ENCODE peak calls at places on chromosomes 3 and 15, in five cellular contexts. One of them, this sample, is unnamed. For H3K4me1, the result is how much of the 10 kb centered on the place peaks cover.

GRCh38 chr15:88288206-88288605 is 31.7 kb upstream of the NTRK3 start:
- DNase-seq in cardiac muscle cell: no peak
- DNase-seq in heart left ventricle: no peak
- DNase-seq in left ventricle myocardium inferior: no peak
- DNase-seq in ovary: no peak
- DNase-seq in this sample: no peak

GRCh38 chr15:74134387-74135027 is 4.1 kb downstream of the ISLR2 start:
- DNase-seq in ovary: no peak
- DNase-seq in heart left ventricle: peak
- DNase-seq in cardiac muscle cell: no peak
- DNase-seq in left ventricle myocardium inferior: no peak
- DNase-seq in this sample: no peak

GRCh38 chr15:27527490-27528067 is 556.6 kb downstream of the GABRG3 start:
- DNase-seq in heart left ventricle: no peak
- DNase-seq in left ventricle myocardium inferior: no peak
- DNase-seq in cardiac muscle cell: no peak
- DNase-seq in ovary: no peak
- DNase-seq in this sample: no peak

GRCh38 chr3:4409415-4409814 is 57.7 kb downstream of the SUMF1 start:
- DNase-seq in left ventricle myocardium inferior: no peak
- DNase-seq in heart left ventricle: no peak
- DNase-seq in cardiac muscle cell: no peak
- DNase-seq in ovary: no peak
- DNase-seq in this sample: no peak

GRCh38 chr3:41200669-41201021 is 1.3 kb downstream of the CTNNB1 start:
- DNase-seq in ovary: no peak
- DNase-seq in heart left ventricle: no peak
- DNase-seq in cardiac muscle cell: peak
- DNase-seq in left ventricle myocardium inferior: no peak
- DNase-seq in this sample: peak

GRCh38 chr3:136862611-136862951 is 573 bp downstream of the NCK1 start:
- DNase-seq in left ventricle myocardium inferior: peak
- DNase-seq in cardiac muscle cell: peak
- DNase-seq in ovary: peak
- DNase-seq in heart left ventricle: peak
- DNase-seq in this sample: peak

GRCh38 chr3:139944256-139944910 is 9.4 kb downstream of the CLSTN2 start:
- DNase-seq in heart left ventricle: peak
- DNase-seq in cardiac muscle cell: no peak
- DNase-seq in ovary: no peak
- DNase-seq in left ventricle myocardium inferior: no peak
- DNase-seq in this sample: no peak

GRCh38 chr15:91655891-91656290 is 197.6 kb upstream of the SLCO3A1 start:
- DNase-seq in cardiac muscle cell: no peak
- DNase-seq in ovary: no peak
- DNase-seq in heart left ventricle: no peak
- DNase-seq in left ventricle myocardium inferior: no peak
- DNase-seq in this sample: no peak

GRCh38 chr3:71305246-71306206 is 278.0 kb downstream of the FOXP1 start:
- DNase-seq in cardiac muscle cell: peak
- DNase-seq in ovary: peak
- DNase-seq in left ventricle myocardium inferior: peak
- DNase-seq in heart left ventricle: peak
- DNase-seq in this sample: peak

GRCh38 chr3:10357592-10358308 is 36.8 kb upstream of the SEC13 start:
- DNase-seq in ovary: no peak
- DNase-seq in cardiac muscle cell: peak
- DNase-seq in left ventricle myocardium inferior: no peak
- DNase-seq in heart left ventricle: peak
- DNase-seq in this sample: no peak

GRCh38 chr3:99638244-99638948 is at the start of gene COL8A1:
- DNase-seq in cardiac muscle cell: peak
- DNase-seq in heart left ventricle: peak
- DNase-seq in left ventricle myocardium inferior: peak
- DNase-seq in ovary: peak
- DNase-seq in this sample: peak

GRCh38 chr3:152574461-152575079 is 260.4 kb upstream of the P2RY1 start:
- DNase-seq in left ventricle myocardium inferior: peak
- DNase-seq in heart left ventricle: peak
- DNase-seq in ovary: peak
- DNase-seq in cardiac muscle cell: peak
- DNase-seq in this sample: no peak

GRCh38 chr3:166902374-166902773 is 477.7 kb downstream of the ZBBX start:
- DNase-seq in ovary: no peak
- DNase-seq in heart left ventricle: no peak
- DNase-seq in left ventricle myocardium inferior: no peak
- DNase-seq in cardiac muscle cell: no peak
- DNase-seq in this sample: no peak

GRCh38 chr3:139564290-139564861 is 24.8 kb upstream of the RBP1 start:
- DNase-seq in heart left ventricle: no peak
- DNase-seq in ovary: no peak
- DNase-seq in cardiac muscle cell: peak
- DNase-seq in left ventricle myocardium inferior: no peak
- DNase-seq in this sample: peak

GRCh38 chr3:66489577-66489976 is 11.2 kb downstream of the LRIG1 start:
- DNase-seq in heart left ventricle: no peak
- DNase-seq in cardiac muscle cell: no peak
- DNase-seq in ovary: no peak
- DNase-seq in left ventricle myocardium inferior: no peak
- DNase-seq in this sample: no peak

GRCh38 chr3:187773963-187774789 is 28.9 kb upstream of the BCL6 start:
- DNase-seq in heart left ventricle: no peak
- DNase-seq in left ventricle myocardium inferior: no peak
- DNase-seq in ovary: no peak
- DNase-seq in cardiac muscle cell: no peak
- DNase-seq in this sample: no peak

GRCh38 chr15:89967892-89968291 is 33.2 kb upstream of the ZNF710 start:
- DNase-seq in cardiac muscle cell: no peak
- DNase-seq in left ventricle myocardium inferior: no peak
- DNase-seq in ovary: no peak
- DNase-seq in heart left ventricle: no peak
- DNase-seq in this sample: no peak

GRCh38 chr15:80554526-80554925 is 140.6 kb upstream of the ABHD17C start:
- DNase-seq in ovary: no peak
- DNase-seq in left ventricle myocardium inferior: no peak
- DNase-seq in cardiac muscle cell: no peak
- DNase-seq in heart left ventricle: no peak
- DNase-seq in this sample: no peak

GRCh38 chr3:108818404-108818803 is 4.2 kb upstream of the TRAT1 start:
- DNase-seq in ovary: no peak
- DNase-seq in cardiac muscle cell: peak
- DNase-seq in heart left ventricle: no peak
- DNase-seq in left ventricle myocardium inferior: no peak
- DNase-seq in this sample: peak

GRCh38 chr15:65730560-65731172 is 61.4 kb downstream of the DENND4A start:
- DNase-seq in cardiac muscle cell: peak
- DNase-seq in left ventricle myocardium inferior: no peak
- DNase-seq in heart left ventricle: no peak
- DNase-seq in ovary: no peak
- DNase-seq in this sample: no peak

DNA sequence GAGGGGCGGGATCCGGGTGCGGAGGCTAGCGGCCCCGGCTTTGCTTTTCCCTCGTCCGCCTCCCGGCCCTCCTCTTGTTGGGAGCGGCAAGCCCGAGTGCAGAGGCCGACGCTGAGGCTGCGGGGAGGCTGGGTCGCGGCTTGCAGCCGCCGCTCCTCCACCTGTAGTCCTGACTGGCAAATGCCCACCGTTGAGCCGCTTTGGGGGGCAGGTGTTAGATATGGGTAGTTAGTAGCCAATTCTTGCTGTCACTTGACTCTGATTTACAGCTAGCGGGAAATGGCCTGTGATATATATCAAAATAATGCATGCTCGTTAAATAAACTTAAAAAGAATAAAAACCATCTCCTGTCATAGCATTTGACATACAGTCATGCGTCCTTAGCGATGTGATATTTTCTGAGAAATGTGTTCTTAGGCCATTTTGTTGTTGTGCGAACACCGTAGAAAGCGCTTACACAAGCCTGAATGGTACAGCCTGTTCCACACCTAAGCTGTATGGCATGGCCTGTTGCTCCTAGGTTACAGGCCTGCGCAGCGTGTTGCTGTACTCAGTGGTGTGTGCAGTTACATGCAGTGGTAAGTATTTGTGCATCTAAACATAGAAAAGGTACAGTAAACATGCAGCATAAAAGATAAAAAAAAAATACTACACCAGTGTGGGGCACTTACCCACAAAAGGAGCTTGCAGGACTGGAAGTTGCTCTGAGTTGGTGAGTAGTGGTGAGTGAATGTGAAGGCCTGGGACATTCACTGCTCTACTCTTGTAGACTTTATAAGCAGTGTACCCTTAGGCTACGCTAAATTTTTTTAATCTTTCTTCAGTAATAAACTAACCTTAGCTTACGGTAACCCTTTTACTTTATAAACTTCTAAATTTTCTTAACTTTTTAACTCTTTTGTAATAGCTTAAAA is 873 bp downstream of the CAPN7 start:
- DNase-seq in ovary: peak
- DNase-seq in cardiac muscle cell: peak
- DNase-seq in left ventricle myocardium inferior: peak
- DNase-seq in heart left ventricle: peak
- DNase-seq in this sample: peak
- H3K4me1 ChIP-seq in ovary: under half
- H3K4me1 ChIP-seq in cardiac muscle cell: under half
- H3K4me1 ChIP-seq in left ventricle myocardium inferior: half or more
- H3K4me1 ChIP-seq in heart left ventricle: under half
- H3K4me1 ChIP-seq in this sample: under half

GRCh38 chr3:51814034-51814433 is 35.0 kb upstream of the IQCF6 start:
- DNase-seq in ovary: no peak
- DNase-seq in heart left ventricle: no peak
- DNase-seq in left ventricle myocardium inferior: no peak
- DNase-seq in cardiac muscle cell: no peak
- DNase-seq in this sample: no peak
- H3K4me1 ChIP-seq in ovary: under half
- H3K4me1 ChIP-seq in heart left ventricle: under half
- H3K4me1 ChIP-seq in left ventricle myocardium inferior: under half
- H3K4me1 ChIP-seq in cardiac muscle cell: under half
- H3K4me1 ChIP-seq in this sample: under half

DNA sequence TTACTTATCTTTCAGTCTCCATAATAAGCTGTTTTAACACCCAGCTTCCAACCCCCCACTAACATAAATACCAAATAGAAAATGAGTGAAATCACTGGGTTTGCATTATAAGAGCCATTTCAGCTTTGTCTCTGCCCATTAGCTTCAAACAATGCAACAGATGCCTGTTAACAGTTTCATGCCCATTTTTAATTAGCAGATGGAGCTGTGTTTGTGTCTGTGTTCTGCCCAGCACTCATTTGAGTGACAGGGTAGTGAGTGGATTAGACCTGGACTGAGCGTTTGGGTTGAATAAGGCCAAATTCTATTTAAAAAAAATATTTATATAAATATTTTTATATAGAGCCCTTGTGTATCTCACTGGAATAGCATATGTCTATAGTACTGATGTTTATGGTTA is 7.4 kb downstream of the RAB8B start:
- DNase-seq in heart left ventricle: no peak
- DNase-seq in ovary: no peak
- DNase-seq in cardiac muscle cell: no peak
- DNase-seq in left ventricle myocardium inferior: no peak
- DNase-seq in this sample: no peak
- H3K4me1 ChIP-seq in heart left ventricle: half or more
- H3K4me1 ChIP-seq in ovary: under half
- H3K4me1 ChIP-seq in cardiac muscle cell: under half
- H3K4me1 ChIP-seq in left ventricle myocardium inferior: half or more
- H3K4me1 ChIP-seq in this sample: under half

GRCh38 chr3:39752019-39752637 is 57.3 kb upstream of the MYRIP start:
- DNase-seq in heart left ventricle: no peak
- DNase-seq in ovary: no peak
- DNase-seq in cardiac muscle cell: no peak
- DNase-seq in left ventricle myocardium inferior: no peak
- DNase-seq in this sample: no peak

GRCh38 chr3:39753361-39753760 is 56.0 kb upstream of the MYRIP start:
- DNase-seq in heart left ventricle: no peak
- DNase-seq in cardiac muscle cell: no peak
- DNase-seq in left ventricle myocardium inferior: no peak
- DNase-seq in ovary: no peak
- DNase-seq in this sample: no peak

GRCh38 chr3:39754549-39754948 is 54.9 kb upstream of the MYRIP start:
- DNase-seq in ovary: no peak
- DNase-seq in left ventricle myocardium inferior: no peak
- DNase-seq in cardiac muscle cell: no peak
- DNase-seq in heart left ventricle: no peak
- DNase-seq in this sample: no peak

GRCh38 chr3:39750677-39751076 is 58.7 kb upstream of the MYRIP start:
- DNase-seq in cardiac muscle cell: no peak
- DNase-seq in left ventricle myocardium inferior: no peak
- DNase-seq in ovary: no peak
- DNase-seq in heart left ventricle: no peak
- DNase-seq in this sample: no peak

GRCh38 chr3:39752751-39753150 is 56.7 kb upstream of the MYRIP start:
- DNase-seq in heart left ventricle: no peak
- DNase-seq in ovary: no peak
- DNase-seq in left ventricle myocardium inferior: no peak
- DNase-seq in cardiac muscle cell: peak
- DNase-seq in this sample: no peak
- H3K4me1 ChIP-seq in heart left ventricle: under half
- H3K4me1 ChIP-seq in ovary: under half
- H3K4me1 ChIP-seq in left ventricle myocardium inferior: under half
- H3K4me1 ChIP-seq in cardiac muscle cell: under half
- H3K4me1 ChIP-seq in this sample: under half

GRCh38 chr15:42578984-42579537 is 3.7 kb downstream of the STARD9 start:
- DNase-seq in left ventricle myocardium inferior: no peak
- DNase-seq in ovary: no peak
- DNase-seq in heart left ventricle: no peak
- DNase-seq in cardiac muscle cell: no peak
- DNase-seq in this sample: no peak
- H3K4me1 ChIP-seq in left ventricle myocardium inferior: half or more
- H3K4me1 ChIP-seq in ovary: under half
- H3K4me1 ChIP-seq in heart left ventricle: half or more
- H3K4me1 ChIP-seq in cardiac muscle cell: under half
- H3K4me1 ChIP-seq in this sample: under half

GRCh38 chr15:49900836-49901235 is 218.2 kb downstream of the ATP8B4 start:
- DNase-seq in heart left ventricle: no peak
- DNase-seq in ovary: no peak
- DNase-seq in left ventricle myocardium inferior: no peak
- DNase-seq in cardiac muscle cell: no peak
- DNase-seq in this sample: no peak
- H3K4me1 ChIP-seq in heart left ventricle: under half
- H3K4me1 ChIP-seq in ovary: under half
- H3K4me1 ChIP-seq in left ventricle myocardium inferior: under half
- H3K4me1 ChIP-seq in cardiac muscle cell: under half
- H3K4me1 ChIP-seq in this sample: under half